ENCODE peak calls at places on chromosomes 1 and 21, in four cellular contexts. P is H1, H is K562, G is HepG2. V is an unnamed sample.

GRCh38 chr1:156496211-156496761 is 4.3 kb downstream of the MEF2D start:
- DNase-seq in G (no peak), H (no peak), P (no peak), V (no peak)

GRCh38 chr1:179824265-179824664 is 53.3 kb downstream of the TOR1AIP2 start:
- DNase-seq in H (no peak), G (no peak), P (no peak), V (no peak)

GRCh38 chr1:154749078-154749760 is 120.9 kb downstream of the KCNN3 start:
- DNase-seq in G (no peak), H (peak; percentile 25), P (no peak), V (peak; percentile 59)

GRCh38 chr1:171983584-171983983 is 142.3 kb downstream of the DNM3 start:
- DNase-seq in P (no peak), G (no peak), H (no peak), V (peak; percentile 4)

GRCh38 chr1:6911229-6911941 is 126.1 kb downstream of the CAMTA1 start:
- DNase-seq in P (no peak), H (peak; percentile 26), G (no peak), V (no peak)

GRCh38 chr1:231161711-231162299 is at the start of gene TRIM67:
- DNase-seq in P (peak; percentile 54), G (peak; percentile 7), H (peak; percentile 50), V (no peak)

GRCh38 chr1:112674440-112674985 is at the start of gene MOV10:
- DNase-seq in H (peak; percentile 92), P (peak; percentile 85), G (peak; percentile 67), V (peak; percentile 59)

GRCh38 chr1:202046227-202046626 is 35.8 kb downstream of the ELF3 start:
- DNase-seq in G (no peak), P (no peak), H (no peak), V (no peak)

GRCh38 chr21:45502600-45502999 is 39.6 kb downstream of the SLC19A1 start:
- DNase-seq in P (no peak), G (no peak), H (no peak), V (no peak)

GRCh38 chr1:54976747-54977146 is 3.7 kb upstream of the TMEM61 start:
- DNase-seq in H (no peak), P (no peak), G (no peak), V (no peak)

GRCh38 chr1:205598841-205599666 is 32.8 kb downstream of the ELK4 start:
- DNase-seq in P (no peak), G (no peak), H (no peak), V (no peak)

GRCh38 chr21:32325706-32326105 is 27.1 kb downstream of the MRAP start:
- DNase-seq in P (no peak), H (no peak), G (no peak), V (no peak)

GRCh38 chr1:30763654-30764248 is 6.2 kb upstream of the LAPTM5 start:
- DNase-seq in H (no peak), P (no peak), G (no peak), V (no peak)

GRCh38 chr1:70143052-70143659 is 62.2 kb downstream of the LRRC40 start:
- DNase-seq in G (no peak), H (no peak), P (no peak), V (no peak)

GRCh38 chr21:26099610-26100219 is 70.9 kb downstream of the APP start:
- DNase-seq in P (no peak), G (no peak), H (no peak), V (no peak)

GRCh38 chr1:195898924-195899323 is 709.3 kb downstream of the KCNT2 start:
- DNase-seq in P (no peak), G (no peak), H (peak; percentile 34), V (no peak)

GRCh38 chr1:192183788-192184187 is 25.5 kb downstream of the RGS18 start:
- DNase-seq in P (no peak), H (no peak), G (no peak), V (no peak)

GRCh38 chr1:119794856-119795255 is 16.4 kb downstream of the REG4 start:
- DNase-seq in H (no peak), G (no peak), P (peak; percentile 10), V (no peak)

GRCh38 chr1:200075938-200076546 is 48.5 kb downstream of the NR5A2 start:
- DNase-seq in H (no peak), P (no peak), G (peak; percentile 58), V (peak; percentile 58)

GRCh38 chr1:161721738-161722343 is 497 bp downstream of the FCRLB start:
- DNase-seq in G (no peak), H (peak; percentile 69), P (no peak), V (no peak)

GRCh38 chr1:81414417-81415087 is 386.2 kb upstream of the ADGRL2 start:
- DNase-seq in G (no peak), P (peak; percentile 96), H (peak; percentile 8), V (peak; percentile 8)

GRCh38 chr1:23126801-23127200 is 41.9 kb downstream of the LUZP1 start:
- DNase-seq in G (no peak), H (no peak), P (no peak), V (no peak)

GRCh38 chr1:150479370-150479769 is 7.8 kb upstream of the TARS2 start:
- DNase-seq in H (no peak), G (peak; percentile 41), P (no peak), V (no peak)

GRCh38 chr1:150479927-150480352 is 7.3 kb upstream of the TARS2 start:
- DNase-seq in H (no peak), G (peak; percentile 87), P (no peak), V (no peak)

GRCh38 chr1:150476754-150477153 is 10.5 kb upstream of the TARS2 start:
- DNase-seq in P (no peak), H (no peak), G (no peak), V (no peak)

GRCh38 chr1:150477320-150477719 is 9.9 kb upstream of the TARS2 start:
- DNase-seq in H (no peak), G (no peak), P (no peak), V (no peak)

GRCh38 chr1:150477733-150478132 is 9.5 kb upstream of the TARS2 start:
- DNase-seq in G (no peak), P (no peak), H (no peak), V (no peak)
- TF ChIP-seq FOSL1 in G (no peak), P (no peak), H (no peak), V (no peak)

GRCh38 chr1:46300673-46301405 is 2.6 kb downstream of the LRRC41 start:
- DNase-seq in H (no peak), P (no peak), G (no peak), V (no peak)
- TF ChIP-seq FOSL1 in H (no peak), P (no peak), G (no peak), V (no peak)

GRCh38 chr1:160167056-160167455 is 15.7 kb downstream of the ATP1A4 start:
- DNase-seq in P (no peak), G (no peak), H (no peak), V (no peak)
- TF ChIP-seq FOSL1 in P (no peak), G (no peak), H (no peak), V (no peak)

GRCh38 chr1:36322786-36323635 is 434 bp downstream of the EVA1B start:
- DNase-seq in H (peak; percentile 77), P (peak; percentile 79), G (no peak), V (no peak)
- TF ChIP-seq FOSL1 in H (no peak), P (no peak), G (no peak), V (no peak)

GRCh38 chr1:8790987-8791386 is 26.5 kb downstream of the RERE start:
- DNase-seq in G (no peak), P (no peak), H (peak; percentile 42), V (no peak)
- TF ChIP-seq FOSL1 in G (no peak), P (no peak), H (no peak), V (no peak)

DNA sequence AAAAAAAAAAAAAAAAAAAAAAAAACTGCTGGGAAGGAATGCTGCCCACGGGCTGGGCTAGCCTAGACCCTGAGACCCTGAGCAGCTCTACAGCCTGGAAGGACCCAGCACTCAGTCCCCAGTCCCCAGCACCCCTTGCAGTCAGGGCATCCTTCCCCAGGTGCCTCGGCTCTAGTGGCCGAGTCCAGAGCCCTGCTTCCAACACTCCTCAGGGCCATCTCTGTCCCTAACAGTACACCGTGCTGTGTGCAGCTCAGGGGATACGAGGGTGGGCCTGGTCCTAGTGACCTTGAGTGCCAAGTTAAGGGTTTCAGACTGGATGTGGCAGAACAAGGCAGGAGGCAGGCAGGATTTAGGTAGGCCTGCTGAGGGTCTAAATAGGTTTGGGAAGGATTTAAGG is 50.2 kb upstream of the LRP8 start:
- DNase-seq in G (no peak), H (no peak), P (peak; percentile 35), V (no peak)
- TF ChIP-seq FOSL1 in G (no peak), H (no peak), P (no peak), V (no peak)

DNA sequence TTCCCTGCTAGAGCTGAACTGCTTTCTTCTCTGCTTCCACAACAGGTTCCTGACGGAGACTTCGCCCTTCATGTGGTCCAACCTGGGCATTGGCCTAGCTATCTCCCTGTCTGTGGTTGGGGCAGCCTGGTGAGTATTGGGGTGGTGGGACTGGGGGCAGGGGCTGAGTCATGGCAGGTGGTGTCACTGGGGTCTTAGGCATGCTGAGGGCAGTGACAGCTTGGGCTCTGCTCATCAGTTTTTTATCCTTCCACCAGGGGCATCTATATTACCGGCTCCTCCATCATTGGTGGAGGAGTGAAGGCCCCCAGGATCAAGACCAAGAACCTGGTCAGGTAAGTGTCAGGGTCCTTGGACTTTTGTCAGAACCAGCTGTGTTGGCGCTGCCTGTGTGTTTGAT is 1.3 kb downstream of the ATP6V0B start:
- DNase-seq in G (no peak), H (peak; percentile 51), P (no peak), V (no peak)
- TF ChIP-seq FOSL1 in G (no peak), H (no peak), P (no peak), V (no peak)

GRCh38 chr1:18948913-18949688 is 7.4 kb downstream of the IFFO2 start:
- DNase-seq in H (no peak), P (no peak), G (peak; percentile 93), V (no peak)
- TF ChIP-seq FOSL1 in H (no peak), P (no peak), G (no peak), V (no peak)

GRCh38 chr1:183472488-183473285 is at the start of gene SMG7:
- DNase-seq in P (no peak), G (no peak), H (peak; percentile 72), V (no peak)
- TF ChIP-seq FOSL1 in P (no peak), G (no peak), H (no peak), V (no peak)

GRCh38 chr1:159014003-159014571 is 4.4 kb downstream of the IFI16 start:
- DNase-seq in H (no peak), G (no peak), P (no peak), V (no peak)
- TF ChIP-seq FOSL1 in H (no peak), G (no peak), P (no peak), V (no peak)

V was measured in HCT116.